ENCODE peak calls at places on chromosomes 2 and 18, in four cellular contexts. One of them, this sample, is unnamed.
A peak's percentile ranks its signal among the peaks of the same experiment; 100 is the strongest.

GRCh38 chr2:239950144-239950920 is 74.8 kb downstream of the NDUFA10 start:
- DNase-seq in T-cell: no peak
- DNase-seq in M059J: no peak
- DNase-seq in activated naive CD4-positive, alpha-beta T cell treated with anti-CD3 and anti-CD28 coated beads for 36 hours: no peak
- DNase-seq in this sample: no peak

GRCh38 chr2:96157649-96158553 is 12.7 kb upstream of the DUSP2 start:
- DNase-seq in T-cell: peak; percentile 56
- DNase-seq in M059J: no peak
- DNase-seq in activated naive CD4-positive, alpha-beta T cell treated with anti-CD3 and anti-CD28 coated beads for 36 hours: peak; percentile 99
- DNase-seq in this sample: no peak

GRCh38 chr2:71303849-71304248 is 27.7 kb upstream of the ZNF638 start:
- DNase-seq in T-cell: no peak
- DNase-seq in M059J: no peak
- DNase-seq in activated naive CD4-positive, alpha-beta T cell treated with anti-CD3 and anti-CD28 coated beads for 36 hours: no peak
- DNase-seq in this sample: no peak

GRCh38 chr2:68379184-68379708 is 14.2 kb downstream of the PLEK start:
- DNase-seq in T-cell: no peak
- DNase-seq in M059J: no peak
- DNase-seq in activated naive CD4-positive, alpha-beta T cell treated with anti-CD3 and anti-CD28 coated beads for 36 hours: peak; percentile 66
- DNase-seq in this sample: no peak

GRCh38 chr2:61707984-61708852 is 145.6 kb downstream of the FAM161A start:
- DNase-seq in T-cell: no peak
- DNase-seq in M059J: peak; percentile 79
- DNase-seq in activated naive CD4-positive, alpha-beta T cell treated with anti-CD3 and anti-CD28 coated beads for 36 hours: peak; percentile 46
- DNase-seq in this sample: no peak

GRCh38 chr2:65746919-65747678 is 314.7 kb upstream of the SPRED2 start:
- DNase-seq in T-cell: no peak
- DNase-seq in M059J: no peak
- DNase-seq in activated naive CD4-positive, alpha-beta T cell treated with anti-CD3 and anti-CD28 coated beads for 36 hours: no peak
- DNase-seq in this sample: no peak

GRCh38 chr2:28408764-28409599 is 16.3 kb downstream of the FOSL2 start:
- DNase-seq in T-cell: peak; percentile 65
- DNase-seq in M059J: peak; percentile 99
- DNase-seq in activated naive CD4-positive, alpha-beta T cell treated with anti-CD3 and anti-CD28 coated beads for 36 hours: peak; percentile 86
- DNase-seq in this sample: no peak

GRCh38 chr2:240601061-240601830 is 14.7 kb downstream of the CAPN10 start:
- DNase-seq in T-cell: no peak
- DNase-seq in M059J: no peak
- DNase-seq in activated naive CD4-positive, alpha-beta T cell treated with anti-CD3 and anti-CD28 coated beads for 36 hours: no peak
- DNase-seq in this sample: no peak

GRCh38 chr2:38522754-38523349 is 79.9 kb downstream of the HNRNPLL start:
- DNase-seq in T-cell: no peak
- DNase-seq in M059J: no peak
- DNase-seq in activated naive CD4-positive, alpha-beta T cell treated with anti-CD3 and anti-CD28 coated beads for 36 hours: no peak
- DNase-seq in this sample: no peak

GRCh38 chr2:220078439-220078838 is 451.0 kb downstream of the SLC4A3 start:
- DNase-seq in T-cell: no peak
- DNase-seq in M059J: no peak
- DNase-seq in activated naive CD4-positive, alpha-beta T cell treated with anti-CD3 and anti-CD28 coated beads for 36 hours: no peak
- DNase-seq in this sample: no peak

GRCh38 chr2:11389551-11390528 is 45.4 kb upstream of the ROCK2 start:
- DNase-seq in T-cell: no peak
- DNase-seq in M059J: peak; percentile 86
- DNase-seq in activated naive CD4-positive, alpha-beta T cell treated with anti-CD3 and anti-CD28 coated beads for 36 hours: no peak
- DNase-seq in this sample: no peak

GRCh38 chr2:33411765-33412164 is 64.7 kb upstream of the RASGRP3 start:
- DNase-seq in T-cell: no peak
- DNase-seq in M059J: peak; percentile 73
- DNase-seq in activated naive CD4-positive, alpha-beta T cell treated with anti-CD3 and anti-CD28 coated beads for 36 hours: no peak
- DNase-seq in this sample: no peak

GRCh38 chr2:209499071-209499470 is 75.2 kb downstream of the MAP2 start:
- DNase-seq in T-cell: no peak
- DNase-seq in M059J: peak; percentile 61
- DNase-seq in activated naive CD4-positive, alpha-beta T cell treated with anti-CD3 and anti-CD28 coated beads for 36 hours: no peak
- DNase-seq in this sample: no peak

GRCh38 chr2:54752439-54752838 is 29.0 kb downstream of the EML6 start:
- DNase-seq in T-cell: no peak
- DNase-seq in M059J: no peak
- DNase-seq in activated naive CD4-positive, alpha-beta T cell treated with anti-CD3 and anti-CD28 coated beads for 36 hours: no peak
- DNase-seq in this sample: no peak

GRCh38 chr2:26880910-26881435 is 33.0 kb downstream of the DPYSL5 start:
- DNase-seq in T-cell: no peak
- DNase-seq in M059J: no peak
- DNase-seq in activated naive CD4-positive, alpha-beta T cell treated with anti-CD3 and anti-CD28 coated beads for 36 hours: no peak
- DNase-seq in this sample: no peak

GRCh38 chr2:203857656-203858055 is 9.9 kb upstream of the CTLA4 start:
- DNase-seq in T-cell: no peak
- DNase-seq in M059J: no peak
- DNase-seq in activated naive CD4-positive, alpha-beta T cell treated with anti-CD3 and anti-CD28 coated beads for 36 hours: no peak
- DNase-seq in this sample: no peak

GRCh38 chr2:12284037-12284436 is 432.7 kb upstream of the TRIB2 start:
- DNase-seq in T-cell: no peak
- DNase-seq in M059J: no peak
- DNase-seq in activated naive CD4-positive, alpha-beta T cell treated with anti-CD3 and anti-CD28 coated beads for 36 hours: no peak
- DNase-seq in this sample: no peak

GRCh38 chr2:136051725-136052048 is 66.3 kb upstream of the DARS1 start:
- DNase-seq in T-cell: no peak
- DNase-seq in M059J: no peak
- DNase-seq in activated naive CD4-positive, alpha-beta T cell treated with anti-CD3 and anti-CD28 coated beads for 36 hours: no peak
- DNase-seq in this sample: no peak

GRCh38 chr2:110679337-110679707 is 1.5 kb upstream of the BUB1 start:
- DNase-seq in T-cell: no peak
- DNase-seq in M059J: peak; percentile 40
- DNase-seq in activated naive CD4-positive, alpha-beta T cell treated with anti-CD3 and anti-CD28 coated beads for 36 hours: peak; percentile 14
- DNase-seq in this sample: no peak

GRCh38 chr18:62524443-62525200 is 1.8 kb downstream of the ZCCHC2 start:
- DNase-seq in T-cell: peak; percentile 67
- DNase-seq in M059J: peak; percentile 61
- DNase-seq in activated naive CD4-positive, alpha-beta T cell treated with anti-CD3 and anti-CD28 coated beads for 36 hours: peak; percentile 59
- DNase-seq in this sample: peak; percentile 43

GRCh38 chr2:205868773-205869333 is 186.6 kb downstream of the NRP2 start:
- DNase-seq in T-cell: no peak
- DNase-seq in M059J: peak; percentile 92
- DNase-seq in activated naive CD4-positive, alpha-beta T cell treated with anti-CD3 and anti-CD28 coated beads for 36 hours: peak; percentile 78
- DNase-seq in this sample: no peak

GRCh38 chr2:157786663-157787363 is 89.3 kb downstream of the ACVR1 start:
- DNase-seq in T-cell: no peak
- DNase-seq in M059J: no peak
- DNase-seq in activated naive CD4-positive, alpha-beta T cell treated with anti-CD3 and anti-CD28 coated beads for 36 hours: no peak
- DNase-seq in this sample: no peak

GRCh38 chr2:101150306-101151140 is 659 bp downstream of the TBC1D8 start:
- DNase-seq in T-cell: no peak
- DNase-seq in M059J: peak; percentile 31
- DNase-seq in activated naive CD4-positive, alpha-beta T cell treated with anti-CD3 and anti-CD28 coated beads for 36 hours: peak; percentile 12
- DNase-seq in this sample: no peak

GRCh38 chr2:129255610-129256313 is 723.7 kb upstream of the RAB6C start:
- DNase-seq in T-cell: no peak
- DNase-seq in M059J: no peak
- DNase-seq in activated naive CD4-positive, alpha-beta T cell treated with anti-CD3 and anti-CD28 coated beads for 36 hours: no peak
- DNase-seq in this sample: no peak

GRCh38 chr2:32742381-32742780 is 114.5 kb downstream of the TTC27 start:
- DNase-seq in T-cell: no peak
- DNase-seq in M059J: no peak
- DNase-seq in activated naive CD4-positive, alpha-beta T cell treated with anti-CD3 and anti-CD28 coated beads for 36 hours: no peak
- DNase-seq in this sample: no peak

GRCh38 chr2:45622704-45623103 is 11.6 kb upstream of the SRBD1 start:
- DNase-seq in T-cell: no peak
- DNase-seq in M059J: no peak
- DNase-seq in activated naive CD4-positive, alpha-beta T cell treated with anti-CD3 and anti-CD28 coated beads for 36 hours: no peak
- DNase-seq in this sample: no peak

GRCh38 chr2:64792995-64793639 is 139.4 kb upstream of the SERTAD2 start:
- DNase-seq in T-cell: no peak
- DNase-seq in M059J: peak; percentile 29
- DNase-seq in activated naive CD4-positive, alpha-beta T cell treated with anti-CD3 and anti-CD28 coated beads for 36 hours: no peak
- DNase-seq in this sample: no peak

GRCh38 chr2:240525802-240526201 is 32.0 kb downstream of the ANKMY1 start:
- DNase-seq in T-cell: no peak
- DNase-seq in M059J: no peak
- DNase-seq in activated naive CD4-positive, alpha-beta T cell treated with anti-CD3 and anti-CD28 coated beads for 36 hours: no peak
- DNase-seq in this sample: no peak

GRCh38 chr2:45554073-45554742 is 56.9 kb downstream of the SRBD1 start:
- DNase-seq in T-cell: no peak
- DNase-seq in M059J: peak; percentile 65
- DNase-seq in activated naive CD4-positive, alpha-beta T cell treated with anti-CD3 and anti-CD28 coated beads for 36 hours: no peak
- DNase-seq in this sample: no peak

GRCh38 chr2:213846856-213847255 is 562.6 kb downstream of the SPAG16 start:
- DNase-seq in T-cell: no peak
- DNase-seq in M059J: peak; percentile 42
- DNase-seq in activated naive CD4-positive, alpha-beta T cell treated with anti-CD3 and anti-CD28 coated beads for 36 hours: no peak
- DNase-seq in this sample: no peak

GRCh38 chr2:149087751-149088150 is 49.3 kb downstream of the LYPD6B start:
- DNase-seq in T-cell: no peak
- DNase-seq in M059J: no peak
- DNase-seq in activated naive CD4-positive, alpha-beta T cell treated with anti-CD3 and anti-CD28 coated beads for 36 hours: no peak
- DNase-seq in this sample: peak; percentile 73